ENCODE peak calls at places on chromosomes 6 and 20, in nine cellular contexts. L, H, A, R, K, S, T, N and Q are unnamed samples.

GRCh38 chr6:16273266-16273665 is 34.9 kb downstream of the GMPR start:
- DNase-seq in L (no peak), H (no peak), A (no peak), R (no peak), K (no peak), S (peak), T (no peak), N (no peak), Q (no peak)

GRCh38 chr6:141258516-141258915 is 874.2 kb upstream of the GJE1 start:
- DNase-seq in L (no peak), H (no peak), A (no peak), R (no peak), K (no peak), S (no peak), T (no peak), N (no peak), Q (no peak)

GRCh38 chr20:9928281-9928737 is 89.4 kb upstream of the PAK5 start:
- DNase-seq in L (no peak), H (no peak), A (no peak), R (no peak), K (no peak), S (no peak), T (no peak), N (no peak), Q (no peak)

GRCh38 chr6:159066479-159066878 is 21.7 kb upstream of the TAGAP start:
- DNase-seq in L (no peak), H (no peak), A (no peak), R (no peak), K (no peak), S (no peak), T (no peak), N (no peak), Q (no peak)

GRCh38 chr6:3913077-3913957 is 64.1 kb downstream of the FAM50B start:
- DNase-seq in L (no peak), H (peak), A (peak), R (no peak), K (no peak), S (peak), T (peak), N (no peak), Q (peak)

GRCh38 chr20:32731882-32732266 is 11.4 kb downstream of the COMMD7 start:
- DNase-seq in L (no peak), H (no peak), A (no peak), R (no peak), K (no peak), S (no peak), T (no peak), N (no peak), Q (no peak)

GRCh38 chr20:58287638-58288037 is 21.9 kb upstream of the RAB22A start:
- DNase-seq in L (no peak), H (no peak), A (no peak), R (no peak), K (no peak), S (no peak), T (no peak), N (no peak), Q (no peak)

GRCh38 chr6:115071962-115072361 is 729.1 kb upstream of the HS3ST5 start:
- DNase-seq in L (no peak), H (no peak), A (no peak), R (no peak), K (no peak), S (no peak), T (no peak), N (no peak), Q (no peak)